ENCODE peak calls at places on chromosomes 5 and 9, in six cellular contexts. One of them, this sample, is unnamed.

GRCh38 chr9:88418715-88419540 is 30.7 kb downstream of the SPIN1 start:
- DNase-seq in stomach: no peak
- DNase-seq in sigmoid colon: no peak
- DNase-seq in tibial nerve: no peak
- DNase-seq in A549: no peak
- DNase-seq in transverse colon: no peak
- DNase-seq in this sample: no peak

GRCh38 chr9:128836509-128837145 is 7.0 kb upstream of the SPOUT1 start:
- DNase-seq in A549: no peak
- DNase-seq in sigmoid colon: no peak
- DNase-seq in transverse colon: no peak
- DNase-seq in stomach: no peak
- DNase-seq in tibial nerve: no peak
- DNase-seq in this sample: no peak

GRCh38 chr5:59351076-59351794 is 542.3 kb downstream of the PDE4D start:
- DNase-seq in A549: no peak
- DNase-seq in sigmoid colon: peak
- DNase-seq in transverse colon: no peak
- DNase-seq in tibial nerve: peak
- DNase-seq in stomach: no peak
- DNase-seq in this sample: peak

GRCh38 chr5:153496835-153497234 is 6.4 kb downstream of the GRIA1 start:
- DNase-seq in transverse colon: no peak
- DNase-seq in tibial nerve: no peak
- DNase-seq in stomach: no peak
- DNase-seq in sigmoid colon: no peak
- DNase-seq in A549: no peak
- DNase-seq in this sample: no peak

GRCh38 chr5:60334281-60334713 is 365.7 kb downstream of the DEPDC1B start:
- DNase-seq in tibial nerve: no peak
- DNase-seq in sigmoid colon: no peak
- DNase-seq in stomach: no peak
- DNase-seq in A549: peak
- DNase-seq in transverse colon: no peak
- DNase-seq in this sample: no peak

GRCh38 chr9:86321373-86321772 is 32.8 kb downstream of the TUT7 start:
- DNase-seq in stomach: no peak
- DNase-seq in sigmoid colon: no peak
- DNase-seq in tibial nerve: no peak
- DNase-seq in A549: no peak
- DNase-seq in transverse colon: no peak
- DNase-seq in this sample: no peak

GRCh38 chr9:77647659-77648457 is at the start of gene GNA14:
- DNase-seq in sigmoid colon: peak
- DNase-seq in transverse colon: peak
- DNase-seq in A549: no peak
- DNase-seq in stomach: no peak
- DNase-seq in tibial nerve: no peak
- DNase-seq in this sample: peak

GRCh38 chr9:133488686-133489252 is 9.9 kb upstream of the SLC2A6 start:
- DNase-seq in sigmoid colon: no peak
- DNase-seq in tibial nerve: no peak
- DNase-seq in A549: no peak
- DNase-seq in transverse colon: no peak
- DNase-seq in stomach: no peak
- DNase-seq in this sample: no peak

GRCh38 chr9:30075451-30076199 is 2308.8 kb upstream of the ACO1 start:
- DNase-seq in stomach: no peak
- DNase-seq in sigmoid colon: no peak
- DNase-seq in tibial nerve: no peak
- DNase-seq in transverse colon: no peak
- DNase-seq in A549: peak
- DNase-seq in this sample: no peak

GRCh38 chr9:76576344-76576743 is 117.4 kb downstream of the GCNT1 start:
- DNase-seq in sigmoid colon: peak
- DNase-seq in tibial nerve: no peak
- DNase-seq in stomach: no peak
- DNase-seq in transverse colon: peak
- DNase-seq in A549: no peak
- DNase-seq in this sample: no peak

GRCh38 chr5:111859031-111859430 is 102.0 kb upstream of the NREP start:
- DNase-seq in transverse colon: no peak
- DNase-seq in sigmoid colon: no peak
- DNase-seq in tibial nerve: no peak
- DNase-seq in stomach: no peak
- DNase-seq in A549: no peak
- DNase-seq in this sample: no peak

GRCh38 chr5:32239385-32239784 is 65.3 kb upstream of the GOLPH3 start:
- DNase-seq in sigmoid colon: no peak
- DNase-seq in tibial nerve: no peak
- DNase-seq in A549: no peak
- DNase-seq in transverse colon: no peak
- DNase-seq in stomach: no peak
- DNase-seq in this sample: no peak

GRCh38 chr5:67015577-67016290 is 180.9 kb downstream of the CD180 start:
- DNase-seq in transverse colon: no peak
- DNase-seq in sigmoid colon: no peak
- DNase-seq in A549: no peak
- DNase-seq in tibial nerve: no peak
- DNase-seq in stomach: no peak
- DNase-seq in this sample: no peak

GRCh38 chr5:69167488-69167845 is 517 bp downstream of the CCNB1 start:
- DNase-seq in A549: no peak
- DNase-seq in stomach: no peak
- DNase-seq in transverse colon: no peak
- DNase-seq in sigmoid colon: no peak
- DNase-seq in tibial nerve: no peak
- DNase-seq in this sample: no peak

GRCh38 chr5:151406322-151406947 is 41.0 kb upstream of the SLC36A1 start:
- DNase-seq in stomach: no peak
- DNase-seq in A549: peak
- DNase-seq in transverse colon: no peak
- DNase-seq in tibial nerve: no peak
- DNase-seq in sigmoid colon: no peak
- DNase-seq in this sample: no peak

GRCh38 chr5:58200451-58200850 is 259.4 kb downstream of the PLK2 start:
- DNase-seq in sigmoid colon: no peak
- DNase-seq in tibial nerve: no peak
- DNase-seq in transverse colon: no peak
- DNase-seq in stomach: no peak
- DNase-seq in A549: no peak
- DNase-seq in this sample: no peak

GRCh38 chr5:123754903-123755302 is 242.9 kb downstream of the CSNK1G3 start:
- DNase-seq in A549: no peak
- DNase-seq in sigmoid colon: no peak
- DNase-seq in transverse colon: no peak
- DNase-seq in stomach: no peak
- DNase-seq in tibial nerve: no peak
- DNase-seq in this sample: no peak

GRCh38 chr5:50328193-50328729 is 112.8 kb downstream of the EMB start:
- DNase-seq in sigmoid colon: no peak
- DNase-seq in A549: no peak
- DNase-seq in tibial nerve: no peak
- DNase-seq in stomach: no peak
- DNase-seq in transverse colon: no peak
- DNase-seq in this sample: no peak

GRCh38 chr5:92424785-92425426 is 1041.8 kb upstream of the ARRDC3 start:
- DNase-seq in sigmoid colon: no peak
- DNase-seq in A549: no peak
- DNase-seq in stomach: no peak
- DNase-seq in tibial nerve: no peak
- DNase-seq in transverse colon: no peak
- DNase-seq in this sample: no peak

GRCh38 chr9:89751081-89751855 is 146.5 kb downstream of the GADD45G start:
- DNase-seq in sigmoid colon: no peak
- DNase-seq in tibial nerve: no peak
- DNase-seq in transverse colon: no peak
- DNase-seq in A549: no peak
- DNase-seq in stomach: no peak
- DNase-seq in this sample: no peak

GRCh38 chr9:99466104-99466503 is 244.0 kb downstream of the SEC61B start:
- DNase-seq in A549: no peak
- DNase-seq in transverse colon: no peak
- DNase-seq in stomach: no peak
- DNase-seq in tibial nerve: no peak
- DNase-seq in sigmoid colon: no peak
- DNase-seq in this sample: no peak

GRCh38 chr9:120902286-120902685 is 24.3 kb downstream of the TRAF1 start:
- DNase-seq in stomach: no peak
- DNase-seq in transverse colon: no peak
- DNase-seq in tibial nerve: no peak
- DNase-seq in A549: no peak
- DNase-seq in sigmoid colon: no peak
- DNase-seq in this sample: no peak
- H3K27ac ChIP-seq in stomach: no peak
- H3K27ac ChIP-seq in transverse colon: no peak
- H3K27ac ChIP-seq in tibial nerve: no peak
- H3K27ac ChIP-seq in A549: no peak
- H3K27ac ChIP-seq in sigmoid colon: no peak
- H3K27ac ChIP-seq in this sample: no peak

GRCh38 chr5:121138952-121139351 is 674.9 kb downstream of the PRR16 start:
- DNase-seq in stomach: no peak
- DNase-seq in transverse colon: no peak
- DNase-seq in sigmoid colon: no peak
- DNase-seq in A549: no peak
- DNase-seq in tibial nerve: no peak
- DNase-seq in this sample: no peak

GRCh38 chr5:121138495-121138907 is 674.4 kb downstream of the PRR16 start:
- DNase-seq in tibial nerve: no peak
- DNase-seq in sigmoid colon: no peak
- DNase-seq in stomach: no peak
- DNase-seq in A549: no peak
- DNase-seq in transverse colon: no peak
- DNase-seq in this sample: no peak
- TF ChIP-seq EP300 in tibial nerve: no peak
- TF ChIP-seq EP300 in sigmoid colon: no peak
- TF ChIP-seq EP300 in stomach: no peak
- TF ChIP-seq EP300 in A549: no peak
- TF ChIP-seq EP300 in transverse colon: no peak
- TF ChIP-seq EP300 in this sample: no peak

GRCh38 chr9:92528537-92528851 is 7.3 kb downstream of the ECM2 start:
- DNase-seq in sigmoid colon: no peak
- DNase-seq in tibial nerve: no peak
- DNase-seq in transverse colon: no peak
- DNase-seq in A549: no peak
- DNase-seq in stomach: no peak
- DNase-seq in this sample: no peak
- H3K27ac ChIP-seq in sigmoid colon: no peak
- H3K27ac ChIP-seq in tibial nerve: no peak
- H3K27ac ChIP-seq in transverse colon: no peak
- H3K27ac ChIP-seq in A549: no peak
- H3K27ac ChIP-seq in stomach: no peak
- H3K27ac ChIP-seq in this sample: no peak

GRCh38 chr9:84937086-84937670 is 267.6 kb downstream of the NTRK2 start:
- DNase-seq in transverse colon: no peak
- DNase-seq in A549: no peak
- DNase-seq in sigmoid colon: no peak
- DNase-seq in stomach: no peak
- DNase-seq in tibial nerve: no peak
- DNase-seq in this sample: no peak
- TF ChIP-seq EP300 in transverse colon: no peak
- TF ChIP-seq EP300 in A549: no peak
- TF ChIP-seq EP300 in sigmoid colon: no peak
- TF ChIP-seq EP300 in stomach: no peak
- TF ChIP-seq EP300 in tibial nerve: no peak
- TF ChIP-seq EP300 in this sample: no peak

This sample was measured in ovary.